ENCODE peak calls at places on chromosomes 1 and 21, in six cellular contexts. W is PC-3, F is GM23248, T is HCT116, H is SK-N-SH, S is MM.1S. N is an unnamed sample.

GRCh38 chr1:25009675-25010262 is 79.7 kb upstream of the RUNX3 start:
- DNase-seq in W (no peak), F (no peak), T (no peak), H (no peak), S (no peak), N (no peak)

GRCh38 chr1:32592953-32593352 is 53.7 kb downstream of the ZBTB8A start:
- DNase-seq in W (no peak), F (peak; percentile 8), T (no peak), H (no peak), S (no peak), N (no peak)

GRCh38 chr1:115671176-115672062 is 29.6 kb downstream of the VANGL1 start:
- DNase-seq in W (peak; percentile 86), F (no peak), T (peak; percentile 81), H (no peak), S (no peak), N (no peak)

GRCh38 chr1:204885790-204886189 is 15.1 kb downstream of the NFASC start:
- DNase-seq in W (no peak), F (peak; percentile 44), T (no peak), H (no peak), S (no peak), N (no peak)

GRCh38 chr21:41068411-41069304 is 99.3 kb upstream of the BACE2 start:
- DNase-seq in W (peak; percentile 81), F (peak; percentile 78), T (peak; percentile 23), H (peak; percentile 87), S (peak; percentile 96), N (peak; percentile 84)

GRCh38 chr1:43530483-43531452 is at the start of gene PTPRF:
- DNase-seq in W (peak; percentile 70), F (peak; percentile 66), T (no peak), H (peak; percentile 95), S (peak; percentile 33), N (no peak)

GRCh38 chr1:200437556-200438203 is 27.8 kb upstream of the ZNF281 start:
- DNase-seq in W (peak; percentile 27), F (peak; percentile 42), T (no peak), H (no peak), S (peak; percentile 74), N (no peak)

GRCh38 chr1:17250601-17251000 is 1.7 kb downstream of the PADI3 start:
- DNase-seq in W (peak; percentile 92), F (no peak), T (no peak), H (no peak), S (no peak), N (no peak)

GRCh38 chr21:46322351-46323226 is 1.1 kb downstream of the C21orf58 start:
- DNase-seq in W (peak; percentile 32), F (peak; percentile 77), T (no peak), H (no peak), S (peak; percentile 38), N (peak; percentile 58)

GRCh38 chr1:214420341-214420740 is 131.1 kb downstream of the PTPN14 start:
- DNase-seq in W (no peak), F (no peak), T (no peak), H (no peak), S (no peak), N (no peak)

GRCh38 chr1:96559181-96559580 is 162.4 kb upstream of the PTBP2 start:
- DNase-seq in W (no peak), F (peak; percentile 43), T (no peak), H (no peak), S (no peak), N (no peak)

GRCh38 chr1:78663916-78664315 is 14.3 kb downstream of the IFI44 start:
- DNase-seq in W (no peak), F (no peak), T (no peak), H (no peak), S (no peak), N (no peak)

GRCh38 chr1:85295006-85295431 is 18.6 kb upstream of the BCL10 start:
- DNase-seq in W (peak; percentile 98), F (no peak), T (peak; percentile 59), H (no peak), S (no peak), N (no peak)

GRCh38 chr21:17460094-17460493 is 52.7 kb upstream of the CXADR start:
- DNase-seq in W (no peak), F (no peak), T (no peak), H (no peak), S (no peak), N (no peak)

GRCh38 chr1:27418326-27418761 is 25.9 kb downstream of the GPR3 start:
- DNase-seq in W (peak; percentile 71), F (peak; percentile 97), T (no peak), H (no peak), S (peak; percentile 85), N (no peak)

GRCh38 chr1:99527078-99527477 is 118.8 kb upstream of the PALMD start:
- DNase-seq in W (peak; percentile 51), F (peak; percentile 61), T (no peak), H (peak; percentile 8), S (no peak), N (no peak)

GRCh38 chr1:27388337-27389005 is 4.0 kb upstream of the GPR3 start:
- DNase-seq in W (peak; percentile 85), F (peak; percentile 39), T (peak; percentile 61), H (peak; percentile 74), S (peak; percentile 66), N (peak; percentile 83)

GRCh38 chr1:19858894-19859293 is 23.3 kb upstream of the OTUD3 start:
- DNase-seq in W (no peak), F (no peak), T (no peak), H (no peak), S (no peak), N (peak; percentile 44)

GRCh38 chr1:219480011-219480410 is 132.9 kb downstream of the ZC3H11B start:
- DNase-seq in W (peak; percentile 74), F (peak; percentile 29), T (no peak), H (no peak), S (no peak), N (no peak)

GRCh38 chr21:30463713-30464112 is 16.5 kb downstream of the KRTAP19-1 start:
- DNase-seq in W (peak; percentile 53), F (no peak), T (no peak), H (peak; percentile 12), S (peak; percentile 41), N (peak; percentile 75)

GRCh38 chr21:45980697-45981096 is 873 bp upstream of the COL6A1 start:
- DNase-seq in W (no peak), F (no peak), T (no peak), H (no peak), S (no peak), N (no peak)

GRCh38 chr1:206923009-206923960 is 1.5 kb upstream of the FCMR start:
- DNase-seq in W (no peak), F (no peak), T (no peak), H (no peak), S (peak; percentile 94), N (no peak)

GRCh38 chr21:46477765-46478164 is 19.1 kb downstream of the DIP2A start:
- DNase-seq in W (no peak), F (peak; percentile 87), T (no peak), H (no peak), S (no peak), N (no peak)

GRCh38 chr1:56424744-56425493 is 154.4 kb downstream of the PLPP3 start:
- DNase-seq in W (peak; percentile 74), F (peak; percentile 54), T (peak; percentile 36), H (no peak), S (no peak), N (peak; percentile 93)

GRCh38 chr1:218705391-218705790 is 360.3 kb downstream of the TGFB2 start:
- DNase-seq in W (peak; percentile 83), F (peak; percentile 32), T (no peak), H (no peak), S (no peak), N (no peak)

GRCh38 chr1:18234790-18235242 is 127.2 kb downstream of the IGSF21 start:
- DNase-seq in W (peak; percentile 64), F (peak; percentile 52), T (peak; percentile 73), H (peak; percentile 81), S (peak; percentile 33), N (peak; percentile 89)

GRCh38 chr21:19508844-19509243 is 1105.3 kb upstream of the TMPRSS15 start:
- DNase-seq in W (no peak), F (no peak), T (no peak), H (no peak), S (no peak), N (no peak)

GRCh38 chr1:155970531-155971167 is 7.7 kb downstream of the ARHGEF2 start:
- DNase-seq in W (no peak), F (peak; percentile 94), T (no peak), H (no peak), S (peak; percentile 43), N (peak; percentile 77)

GRCh38 chr1:996851-997727 is 2.8 kb downstream of the HES4 start:
- DNase-seq in W (no peak), F (no peak), T (no peak), H (peak; percentile 42), S (no peak), N (no peak)

GRCh38 chr1:43937179-43937865 is 3.7 kb downstream of the ARTN start:
- DNase-seq in W (peak; percentile 48), F (no peak), T (no peak), H (no peak), S (no peak), N (no peak)

GRCh38 chr1:162629651-162630050 is 2.6 kb upstream of the DDR2 start:
- DNase-seq in W (no peak), F (peak; percentile 84), T (no peak), H (no peak), S (no peak), N (no peak)

GRCh38 chr1:236173174-236173767 is 30.9 kb downstream of the GPR137B start:
- DNase-seq in W (no peak), F (no peak), T (no peak), H (no peak), S (no peak), N (no peak)

GRCh38 chr1:194548071-194548470 is 1361.7 kb upstream of the B3GALT2 start:
- DNase-seq in W (no peak), F (no peak), T (no peak), H (no peak), S (no peak), N (no peak)

GRCh38 chr21:29092102-29092959 is 18.9 kb upstream of the CCT8 start:
- DNase-seq in W (no peak), F (peak; percentile 76), T (no peak), H (no peak), S (no peak), N (no peak)
- H3K9ac ChIP-seq in W (no peak overlapping the region), F (peak overlapping the region; percentile 40), T (no peak overlapping the region), H (no peak overlapping the region), S (no peak overlapping the region), N (no peak overlapping the region)

GRCh38 chr1:152539901-152540300 is 25.6 kb downstream of the CRCT1 start:
- DNase-seq in W (no peak), F (no peak), T (no peak), H (no peak), S (no peak), N (no peak)
- H3K9me2 ChIP-seq in W (no peaks in the 10 kb centered on the region), F (no peaks in the 10 kb centered on the region), T (no peaks in the 10 kb centered on the region), H (no peaks in the 10 kb centered on the region), S (no peaks in the 10 kb centered on the region), N (no peaks in the 10 kb centered on the region)

GRCh38 chr1:45862008-45862407 is 58.6 kb downstream of the MAST2 start:
- DNase-seq in W (no peak), F (no peak), T (no peak), H (no peak), S (no peak), N (no peak)
- H3K79me2 ChIP-seq in W (peaks cover 43% of the 10 kb centered on the region), F (peaks cover 90% of the 10 kb centered on the region), T (peaks cover 68% of the 10 kb centered on the region), H (peaks cover 66% of the 10 kb centered on the region), S (peaks cover 72% of the 10 kb centered on the region), N (peaks cover 88% of the 10 kb centered on the region)

GRCh38 chr1:246647513-246647912 is 76.7 kb upstream of the SCCPDH start:
- DNase-seq in W (no peak), F (peak; percentile 71), T (no peak), H (no peak), S (no peak), N (no peak)

GRCh38 chr1:246647113-246647512 is 77.1 kb upstream of the SCCPDH start:
- DNase-seq in W (no peak), F (peak; percentile 88), T (no peak), H (peak; percentile 52), S (no peak), N (peak; percentile 57)

GRCh38 chr1:246651012-246651411 is 73.2 kb upstream of the SCCPDH start:
- DNase-seq in W (no peak), F (no peak), T (no peak), H (no peak), S (no peak), N (no peak)
- H3K9ac ChIP-seq in W (no peak overlapping the region), F (no peak overlapping the region), T (no peak overlapping the region), H (no peak overlapping the region), S (no peak overlapping the region), N (peak overlapping the region; percentile 58)